ENCODE peak calls at places on chromosomes 2 and 18, in six cellular contexts. C, P, W, T, L and X are unnamed samples.
A peak's percentile ranks its signal among the peaks of the same experiment; 100 is the strongest.

GRCh38 chr2:109375131-109375561 is 238.6 kb downstream of the SEPTIN10 start:
- DNase-seq in C (no peak), T (no peak), P (no peak), L (no peak), W (no peak), X (no peak)

GRCh38 chr2:150681120-150681796 is 193.8 kb upstream of the RND3 start:
- DNase-seq in L (no peak), P (no peak), W (no peak), C (peak; percentile 94), T (no peak), X (peak; percentile 60)

GRCh38 chr2:188645982-188646381 is 328.2 kb upstream of the COL3A1 start:
- DNase-seq in W (no peak), T (no peak), L (no peak), C (peak; percentile 68), P (no peak), X (no peak)

GRCh38 chr2:26649322-26649721 is 8.2 kb upstream of the CIB4 start:
- DNase-seq in L (no peak), T (no peak), C (no peak), P (no peak), W (no peak), X (no peak)

GRCh38 chr2:234949762-234950434 is 1.9 kb upstream of the SH3BP4 start:
- DNase-seq in C (peak; percentile 100), P (no peak), T (no peak), L (no peak), W (peak; percentile 66), X (peak; percentile 81)

GRCh38 chr18:78934003-78934402 is 45.6 kb upstream of the SALL3 start:
- DNase-seq in P (no peak), W (no peak), L (no peak), T (no peak), C (no peak), X (no peak)

GRCh38 chr2:65320042-65320711 is 92.5 kb downstream of the ACTR2 start:
- DNase-seq in L (no peak), W (no peak), T (no peak), P (no peak), C (peak; percentile 98), X (peak; percentile 75)

GRCh38 chr2:33090553-33091134 is 143.9 kb downstream of the LTBP1 start:
- DNase-seq in L (no peak), W (no peak), T (no peak), P (no peak), C (no peak), X (no peak)